ENCODE peak calls at places on chromosome 6, in seven cellular contexts. O is IMR-90, U is H9, W is trophoblast cell, V is H1, T is mesendoderm, A is mesenchymal stem cell. Q is an unnamed sample.
A peak's percentile ranks its signal among the peaks of the same experiment; 100 is the strongest.

GRCh38 chr6:75098709-75099108 is 107.1 kb downstream of the COL12A1 start:
- DNase-seq in O (peak; percentile 98), U (no peak), W (peak; percentile 86), V (no peak), T (peak; percentile 8), A (peak; percentile 94), Q (no peak)

GRCh38 chr6:5238336-5238735 is 22.4 kb downstream of the LYRM4 start:
- DNase-seq in O (no peak), U (no peak), W (no peak), V (no peak), T (no peak), A (no peak), Q (no peak)

GRCh38 chr6:13470240-13471140 is 16.9 kb downstream of the GFOD1 start:
- DNase-seq in O (no peak), U (no peak), W (no peak), V (no peak), T (no peak), A (no peak), Q (no peak)

GRCh38 chr6:34795836-34796425 is 4.0 kb downstream of the BLTP3A start:
- DNase-seq in O (peak; percentile 64), U (no peak), W (peak; percentile 27), V (no peak), T (no peak), A (peak; percentile 60), Q (no peak)

GRCh38 chr6:35160642-35161041 is 19.5 kb upstream of the TCP11 start:
- DNase-seq in O (no peak), U (no peak), W (no peak), V (no peak), T (no peak), A (no peak), Q (no peak)

GRCh38 chr6:117482240-117483003 is at the start of gene DCBLD1:
- DNase-seq in O (peak; percentile 70), U (peak; percentile 84), W (peak; percentile 86), V (no peak), T (peak; percentile 89), A (peak; percentile 86), Q (peak; percentile 61)

GRCh38 chr6:111759836-111760785 is 113.1 kb downstream of the FYN start:
- DNase-seq in O (peak; percentile 97), U (no peak), W (peak; percentile 50), V (no peak), T (no peak), A (no peak), Q (no peak)

GRCh38 chr6:37171141-37171969 is 1.4 kb downstream of the PIM1 start:
- DNase-seq in O (peak; percentile 51), U (peak; percentile 47), W (peak; percentile 61), V (no peak), T (peak; percentile 42), A (peak; percentile 73), Q (peak; percentile 41)

GRCh38 chr6:105272783-105273182 is 93.0 kb upstream of the POPDC3 start:
- DNase-seq in O (peak; percentile 44), U (peak; percentile 66), W (peak; percentile 36), V (no peak), T (peak; percentile 44), A (no peak), Q (no peak)

GRCh38 chr6:52087498-52087999 is at the start of gene PKHD1:
- DNase-seq in O (peak; percentile 13), U (no peak), W (peak; percentile 47), V (no peak), T (peak; percentile 63), A (no peak), Q (no peak)

GRCh38 chr6:7401103-7401502 is 11.5 kb downstream of the RIOK1 start:
- DNase-seq in O (peak; percentile 25), U (no peak), W (no peak), V (no peak), T (no peak), A (peak; percentile 6), Q (no peak)

GRCh38 chr6:82144852-82145332 is 102.7 kb downstream of the IBTK start:
- DNase-seq in O (peak; percentile 93), U (no peak), W (peak; percentile 74), V (no peak), T (peak; percentile 58), A (peak; percentile 96), Q (no peak)

GRCh38 chr6:36979343-36979742 is 6.7 kb downstream of the MTCH1 start:
- DNase-seq in O (peak; percentile 41), U (no peak), W (no peak), V (no peak), T (no peak), A (no peak), Q (no peak)

GRCh38 chr6:692356-692851 is 535 bp downstream of the EXOC2 start:
- DNase-seq in O (peak; percentile 34), U (peak; percentile 55), W (peak; percentile 81), V (no peak), T (peak; percentile 79), A (peak; percentile 61), Q (peak; percentile 27)

GRCh38 chr6:79570802-79571367 is 33.7 kb upstream of the LCA5 start:
- DNase-seq in O (peak; percentile 48), U (no peak), W (no peak), V (no peak), T (no peak), A (peak; percentile 38), Q (no peak)

GRCh38 chr6:38935051-38935450 is 113.5 kb upstream of the GLP1R start:
- DNase-seq in O (no peak), U (no peak), W (no peak), V (no peak), T (no peak), A (no peak), Q (no peak)

GRCh38 chr6:142294681-142295080 is 7.1 kb upstream of the ADGRG6 start:
- DNase-seq in O (no peak), U (no peak), W (no peak), V (no peak), T (no peak), A (no peak), Q (no peak)

DNA sequence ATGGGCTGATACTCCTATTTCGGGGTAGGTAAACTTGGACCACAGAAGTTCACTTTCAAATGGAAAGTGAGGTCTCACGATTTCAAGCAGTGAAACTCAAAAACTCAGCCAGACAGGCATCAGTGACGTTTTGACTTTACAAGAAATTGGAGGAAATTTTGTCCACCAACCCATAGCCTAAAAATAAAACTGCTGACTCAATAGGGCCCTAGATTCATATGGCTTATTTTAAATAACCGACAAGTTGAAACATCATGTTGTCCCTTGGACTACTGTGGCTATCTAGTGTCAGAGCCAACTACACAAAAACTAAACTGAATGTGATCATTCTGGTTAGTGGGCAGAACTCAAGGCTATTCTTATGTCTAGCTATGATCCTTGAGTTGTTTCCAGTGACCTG is 486.3 kb downstream of the GRIK2 start:
- DNase-seq in O (no peak), U (no peak), W (no peak), V (no peak), T (no peak), A (no peak), Q (no peak)
- H3K23ac ChIP-seq in O (no peak overlapping the region), U (no peak overlapping the region), W (no peak overlapping the region), V (no peak overlapping the region), T (no peak overlapping the region), A (no peak overlapping the region), Q (no peak overlapping the region)

GRCh38 chr6:159716247-159717086 is 10.8 kb upstream of the WTAP start:
- DNase-seq in O (peak; percentile 98), U (no peak), W (peak; percentile 89), V (no peak), T (no peak), A (peak; percentile 97), Q (no peak)

GRCh38 chr6:159719287-159719686 is 8.0 kb upstream of the WTAP start:
- DNase-seq in O (peak; percentile 25), U (no peak), W (no peak), V (no peak), T (no peak), A (no peak), Q (no peak)

GRCh38 chr6:159720708-159721107 is 6.6 kb upstream of the WTAP start:
- DNase-seq in O (no peak), U (no peak), W (peak; percentile 84), V (no peak), T (peak; percentile 73), A (peak; percentile 47), Q (peak; percentile 17)

GRCh38 chr6:159715605-159716004 is 11.7 kb upstream of the WTAP start:
- DNase-seq in O (no peak), U (no peak), W (no peak), V (no peak), T (no peak), A (no peak), Q (no peak)

GRCh38 chr6:159718634-159719033 is 8.7 kb upstream of the WTAP start:
- DNase-seq in O (no peak), U (no peak), W (no peak), V (no peak), T (peak; percentile 64), A (no peak), Q (no peak)
- H3K23ac ChIP-seq in O (peak overlapping the region; percentile 1), U (no peak overlapping the region), W (no peak overlapping the region), V (no peak overlapping the region), T (no peak overlapping the region), A (no peak overlapping the region), Q (no peak overlapping the region)

GRCh38 chr6:90496191-90496590 is 90.7 kb downstream of the MAP3K7 start:
- DNase-seq in O (no peak), U (no peak), W (no peak), V (no peak), T (no peak), A (no peak), Q (no peak)

GRCh38 chr6:90494067-90494773 is 92.7 kb downstream of the MAP3K7 start:
- DNase-seq in O (no peak), U (peak; percentile 71), W (no peak), V (no peak), T (peak; percentile 78), A (no peak), Q (peak; percentile 63)

GRCh38 chr6:90497411-90497810 is 89.5 kb downstream of the MAP3K7 start:
- DNase-seq in O (no peak), U (no peak), W (no peak), V (no peak), T (no peak), A (no peak), Q (no peak)

GRCh38 chr6:90495216-90495817 is 91.6 kb downstream of the MAP3K7 start:
- DNase-seq in O (no peak), U (peak; percentile 74), W (no peak), V (no peak), T (no peak), A (no peak), Q (no peak)

DNA sequence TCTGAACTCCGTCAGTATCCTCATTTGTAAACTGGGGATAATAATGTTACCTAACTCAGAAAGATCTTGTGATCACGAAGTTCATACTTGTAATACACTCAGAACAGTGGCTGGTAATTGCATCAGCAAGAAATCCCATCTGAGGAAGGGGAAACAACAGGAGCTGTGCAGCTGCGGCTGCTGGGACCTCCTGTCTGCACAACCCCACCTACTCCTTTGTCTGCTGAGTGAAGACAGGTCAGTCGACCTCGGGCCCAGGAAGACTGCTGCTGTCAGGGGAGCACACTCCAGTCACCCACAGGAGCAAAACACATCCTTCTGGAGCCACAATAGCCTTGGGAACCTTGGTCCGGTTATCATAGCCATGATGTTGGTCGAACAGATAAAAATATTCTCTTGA is 90.3 kb downstream of the MAP3K7 start:
- DNase-seq in O (no peak), U (no peak), W (no peak), V (no peak), T (no peak), A (no peak), Q (no peak)
- H3K23ac ChIP-seq in O (no peak overlapping the region), U (no peak overlapping the region), W (no peak overlapping the region), V (no peak overlapping the region), T (no peak overlapping the region), A (no peak overlapping the region), Q (no peak overlapping the region)

DNA sequence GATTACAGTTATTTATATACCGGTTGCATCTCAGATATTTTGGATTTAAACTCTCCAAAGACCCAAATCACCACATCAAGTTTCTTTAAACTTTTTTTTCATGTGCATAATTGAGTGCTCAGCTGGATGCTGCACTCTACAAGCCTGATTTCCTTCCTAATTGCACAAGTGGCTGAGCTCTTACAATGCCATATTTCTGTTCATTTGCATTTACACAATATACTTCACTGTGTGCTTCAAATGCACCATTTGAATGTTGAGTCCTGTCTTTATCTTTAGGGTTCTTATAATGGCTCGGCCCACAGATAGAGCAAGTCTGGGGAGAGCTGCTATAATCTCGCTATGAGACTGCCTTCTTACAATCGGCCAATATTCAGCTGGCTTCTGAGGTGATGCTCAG is 200.5 kb upstream of the MAP3K7 start:
- DNase-seq in O (no peak), U (no peak), W (no peak), V (no peak), T (no peak), A (no peak), Q (no peak)
- H3K23ac ChIP-seq in O (no peak overlapping the region), U (no peak overlapping the region), W (no peak overlapping the region), V (no peak overlapping the region), T (no peak overlapping the region), A (no peak overlapping the region), Q (no peak overlapping the region)